ENCODE peak calls at places on chromosomes 12 and 14, in six cellular contexts. F, E, A, B, K and S are unnamed samples.

GRCh38 chr14:24013654-24014514 is 25.2 kb downstream of the DHRS4L2 start:
- DNase-seq in F (peak; percentile 79), E (peak; percentile 71), A (peak; percentile 69), B (peak; percentile 67), K (no peak), S (peak; percentile 91)

GRCh38 chr12:27236498-27236897 is 7.6 kb upstream of the STK38L start:
- DNase-seq in F (peak; percentile 57), E (peak; percentile 50), A (no peak), B (no peak), K (no peak), S (peak; percentile 31)

GRCh38 chr12:101501410-101502045 is 26.4 kb downstream of the SPIC start:
- DNase-seq in F (no peak), E (peak; percentile 5), A (no peak), B (no peak), K (no peak), S (peak; percentile 52)

GRCh38 chr12:48995061-48995879 is 3.9 kb downstream of the DDN start:
- DNase-seq in F (peak; percentile 85), E (peak; percentile 73), A (peak; percentile 95), B (peak; percentile 74), K (no peak), S (peak; percentile 80)

GRCh38 chr14:49945448-49946319 is 52.8 kb downstream of the ARF6 start:
- DNase-seq in F (peak; percentile 55), E (no peak), A (no peak), B (no peak), K (no peak), S (no peak)

GRCh38 chr12:115973066-115973465 is 304.4 kb downstream of the MED13L start:
- DNase-seq in F (peak; percentile 23), E (peak; percentile 62), A (no peak), B (no peak), K (no peak), S (no peak)

GRCh38 chr14:25237845-25238244 is 187.9 kb upstream of the STXBP6 start:
- DNase-seq in F (no peak), E (peak; percentile 2), A (peak; percentile 64), B (peak; percentile 36), K (peak; percentile 7), S (no peak)

GRCh38 chr12:59742831-59743230 is 147.0 kb downstream of the SLC16A7 start:
- DNase-seq in F (peak; percentile 5), E (peak; percentile 71), A (no peak), B (no peak), K (no peak), S (no peak)

GRCh38 chr12:16788888-16789790 is 183.2 kb upstream of the LMO3 start:
- DNase-seq in F (no peak), E (no peak), A (no peak), B (peak; percentile 20), K (no peak), S (no peak)

GRCh38 chr12:10310926-10311705 is 3.4 kb downstream of the KLRD1 start:
- DNase-seq in F (no peak), E (no peak), A (no peak), B (no peak), K (no peak), S (no peak)

GRCh38 chr12:95784886-95785285 is 5.7 kb downstream of the NTN4 start:
- DNase-seq in F (no peak), E (no peak), A (no peak), B (no peak), K (no peak), S (no peak)

GRCh38 chr14:100669011-100669412 is 57.7 kb upstream of the DLK1 start:
- DNase-seq in F (no peak), E (no peak), A (no peak), B (no peak), K (no peak), S (no peak)
- H3K27me3 ChIP-seq in F (peaks cover 13% of the 10 kb centered on the region), E (peaks cover 67% of the 10 kb centered on the region), A (no peaks in the 10 kb centered on the region), B (no peaks in the 10 kb centered on the region), K (peaks cover 18% of the 10 kb centered on the region), S (peaks cover 3% of the 10 kb centered on the region)

GRCh38 chr14:68843471-68844209 is 50.8 kb upstream of the ZFP36L1 start:
- DNase-seq in F (peak; percentile 65), E (peak; percentile 57), A (peak; percentile 76), B (peak; percentile 57), K (peak; percentile 50), S (peak; percentile 83)
- H2AFZ ChIP-seq in F (peak overlapping the region; percentile 7), E (peak overlapping the region; percentile 83), A (peak overlapping the region; percentile 99), B (peak overlapping the region; percentile 96), K (peak overlapping the region; percentile 97), S (peak overlapping the region; percentile 37)

GRCh38 chr12:30928356-30929264 is 2.1 kb downstream of the TSPAN11 start:
- DNase-seq in F (no peak), E (no peak), A (peak; percentile 24), B (no peak), K (no peak), S (no peak)

GRCh38 chr12:30923057-30923456 is 3.5 kb upstream of the TSPAN11 start:
- DNase-seq in F (no peak), E (no peak), A (no peak), B (no peak), K (no peak), S (no peak)

GRCh38 chr12:30926243-30927209 is at the start of gene TSPAN11:
- DNase-seq in F (peak; percentile 85), E (peak; percentile 26), A (peak; percentile 76), B (peak; percentile 80), K (peak; percentile 27), S (peak; percentile 5)

GRCh38 chr12:30927210-30927576 is 645 bp downstream of the TSPAN11 start:
- DNase-seq in F (no peak), E (no peak), A (no peak), B (no peak), K (no peak), S (no peak)

GRCh38 chr12:30925607-30926242 is 823 bp upstream of the TSPAN11 start:
- DNase-seq in F (no peak), E (no peak), A (peak; percentile 37), B (no peak), K (no peak), S (no peak)
- H2AK5ac ChIP-seq in F (no peak overlapping the region), E (no peak overlapping the region), A (no peak overlapping the region), B (no peak overlapping the region), K (no peak overlapping the region), S (no peak overlapping the region)

DNA sequence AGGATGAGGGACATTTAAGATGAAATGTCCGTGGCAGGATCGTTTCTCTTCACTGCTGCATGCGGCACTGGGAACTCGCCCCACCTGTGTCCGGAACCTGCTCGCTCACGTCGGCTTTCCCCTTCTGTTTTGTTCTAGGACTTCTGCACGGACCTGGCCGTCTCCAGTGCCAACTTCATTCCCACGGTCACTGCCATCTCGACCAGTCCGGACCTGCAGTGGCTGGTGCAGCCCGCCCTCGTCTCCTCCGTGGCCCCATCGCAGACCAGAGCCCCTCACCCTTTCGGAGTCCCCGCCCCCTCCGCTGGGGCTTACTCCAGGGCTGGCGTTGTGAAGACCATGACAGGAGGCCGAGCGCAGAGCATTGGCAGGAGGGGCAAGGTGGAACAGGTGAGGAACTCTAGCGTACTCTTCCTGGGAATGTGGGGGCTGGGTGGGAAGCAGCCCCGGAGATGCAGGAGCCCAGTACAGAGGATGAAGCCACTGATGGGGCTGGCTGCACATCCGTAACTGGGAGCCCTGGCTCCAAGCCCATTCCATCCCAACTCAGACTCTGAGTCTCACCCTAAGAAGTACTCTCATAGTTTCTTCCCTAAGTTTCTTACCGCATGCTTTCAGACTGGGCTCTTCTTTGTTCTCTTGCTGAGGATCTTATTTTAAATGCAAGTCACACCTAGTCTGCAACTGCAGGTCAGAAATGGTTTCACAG is 1.3 kb downstream of the FOS start:
- DNase-seq in F (peak; percentile 51), E (peak; percentile 27), A (peak; percentile 72), B (no peak), K (no peak), S (peak; percentile 51)
- H3K27me3 ChIP-seq in F (peaks cover 4% of the 10 kb centered on the region), E (no peaks in the 10 kb centered on the region), A (no peaks in the 10 kb centered on the region), B (peaks cover 24% of the 10 kb centered on the region), K (peaks cover 23% of the 10 kb centered on the region), S (no peaks in the 10 kb centered on the region)

GRCh38 chr12:92074889-92075288 is 70.8 kb downstream of the BTG1 start:
- DNase-seq in F (no peak), E (no peak), A (no peak), B (no peak), K (no peak), S (no peak)

GRCh38 chr12:92076106-92076505 is 69.5 kb downstream of the BTG1 start:
- DNase-seq in F (no peak), E (no peak), A (no peak), B (no peak), K (no peak), S (peak; percentile 34)

GRCh38 chr12:92073123-92073522 is 72.5 kb downstream of the BTG1 start:
- DNase-seq in F (no peak), E (no peak), A (no peak), B (no peak), K (no peak), S (no peak)

GRCh38 chr12:92077530-92077929 is 68.1 kb downstream of the BTG1 start:
- DNase-seq in F (no peak), E (no peak), A (no peak), B (no peak), K (no peak), S (no peak)

GRCh38 chr12:92075425-92075891 is 70.2 kb downstream of the BTG1 start:
- DNase-seq in F (peak; percentile 65), E (peak; percentile 72), A (no peak), B (no peak), K (no peak), S (peak; percentile 61)
- H2AFZ ChIP-seq in F (no peak overlapping the region), E (peak overlapping the region; percentile 72), A (no peak overlapping the region), B (peak overlapping the region; percentile 10), K (no peak overlapping the region), S (no peak overlapping the region)

GRCh38 chr12:47753021-47754001 is 5.4 kb downstream of the RAPGEF3 start:
- DNase-seq in F (no peak), E (no peak), A (peak; percentile 94), B (no peak), K (no peak), S (peak; percentile 50)

GRCh38 chr12:47751561-47751960 is 7.1 kb downstream of the RAPGEF3 start:
- DNase-seq in F (no peak), E (no peak), A (no peak), B (no peak), K (no peak), S (no peak)

GRCh38 chr12:47752121-47752520 is 6.6 kb downstream of the RAPGEF3 start:
- DNase-seq in F (no peak), E (no peak), A (no peak), B (no peak), K (no peak), S (no peak)

GRCh38 chr12:47750916-47751470 is 7.7 kb downstream of the RAPGEF3 start:
- DNase-seq in F (no peak), E (no peak), A (no peak), B (no peak), K (no peak), S (no peak)

DNA sequence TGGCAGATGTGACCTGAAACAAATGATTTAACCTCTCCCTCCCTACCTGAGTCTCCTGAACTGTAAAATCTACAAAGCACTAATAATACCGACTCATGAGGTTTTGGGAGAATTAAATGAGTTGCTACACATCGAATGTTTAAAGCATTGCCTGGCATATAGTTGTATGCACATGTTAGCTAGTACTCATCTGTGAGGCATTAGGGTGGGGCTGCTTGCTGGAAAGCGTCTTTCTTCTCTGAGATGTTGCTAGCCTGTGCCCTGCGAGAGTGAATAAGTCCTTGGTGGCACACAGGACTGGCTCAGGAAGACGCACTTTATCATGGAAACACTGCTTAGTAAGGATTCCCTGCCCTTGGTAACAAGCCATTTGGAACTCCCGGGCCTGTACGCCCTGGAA is 6.1 kb downstream of the RAPGEF3 start:
- DNase-seq in F (no peak), E (peak; percentile 57), A (no peak), B (no peak), K (no peak), S (peak; percentile 29)
- H2AK5ac ChIP-seq in F (no peak overlapping the region), E (no peak overlapping the region), A (no peak overlapping the region), B (no peak overlapping the region), K (no peak overlapping the region), S (no peak overlapping the region)